ENCODE peak calls at places on chromosomes 2 and 18, in seven cellular contexts. P is RKO; V is lower leg skin; E is activated T-helper 2 cell treated with anti-CD3 and anti-CD28 coated beads, Interferon-gamma antibody, Interleukin-2, Interleukin-4, amounts not matched to agents 10 μg/mL and 5 μg/mL and 100 μg/mL, durations not matched to agents 14 hours and 24 hours and 36 hours; W is dermis blood vessel endothelial cell; B is adrenal gland; D is AG09309. K is an unnamed sample.

GRCh38 chr2:46690825-46691224 is 211.5 kb downstream of the TMEM247 start:
- DNase-seq in P (peak; percentile 35), V (no peak), E (no peak), W (peak; percentile 85), B (no peak), D (peak; percentile 47), K (no peak)

GRCh38 chr2:42758341-42758740 is 5.6 kb downstream of the OXER1 start:
- DNase-seq in P (no peak), V (no peak), E (no peak), W (no peak), B (no peak), D (no peak), K (no peak)

GRCh38 chr2:235234711-235235110 is 259.1 kb upstream of the AGAP1 start:
- DNase-seq in P (no peak), V (no peak), E (no peak), W (no peak), B (no peak), D (no peak), K (no peak)

GRCh38 chr2:189261431-189261841 is 81.9 kb upstream of the COL5A2 start:
- DNase-seq in P (peak; percentile 38), V (no peak), E (no peak), W (peak; percentile 85), B (peak; percentile 14), D (no peak), K (no peak)

GRCh38 chr2:238615187-238615586 is 188.5 kb downstream of the ASB1 start:
- DNase-seq in P (no peak), V (peak; percentile 45), E (no peak), W (no peak), B (no peak), D (no peak), K (no peak)

GRCh38 chr2:124995185-124995912 is 970.3 kb downstream of the CNTNAP5 start:
- DNase-seq in P (no peak), V (no peak), E (no peak), W (no peak), B (no peak), D (no peak), K (no peak)

GRCh38 chr18:23888880-23889279 is 125.7 kb upstream of the TTC39C start:
- DNase-seq in P (no peak), V (no peak), E (no peak), W (no peak), B (no peak), D (no peak), K (no peak)

GRCh38 chr2:108612514-108613183 is 78.4 kb downstream of the LIMS1 start:
- DNase-seq in P (no peak), V (no peak), E (peak; percentile 41), W (no peak), B (no peak), D (no peak), K (no peak)

GRCh38 chr2:69589973-69590652 is 53.4 kb downstream of the AAK1 start:
- DNase-seq in P (no peak), V (no peak), E (no peak), W (peak; percentile 38), B (peak; percentile 78), D (no peak), K (no peak)

GRCh38 chr2:200765139-200765951 is 46.4 kb upstream of the BZW1 start:
- DNase-seq in P (peak; percentile 94), V (no peak), E (peak; percentile 21), W (peak; percentile 91), B (peak; percentile 55), D (peak; percentile 76), K (no peak)

GRCh38 chr2:3940661-3941060 is 237.3 kb downstream of the DCDC2C start:
- DNase-seq in P (no peak), V (peak; percentile 79), E (no peak), W (no peak), B (no peak), D (no peak), K (no peak)

GRCh38 chr2:219443697-219444023 is 9.0 kb downstream of the SPEG start:
- DNase-seq in P (no peak), V (no peak), E (no peak), W (no peak), B (no peak), D (no peak), K (peak; percentile 20)

GRCh38 chr2:216108310-216108966 is 710 bp upstream of the XRCC5 start:
- DNase-seq in P (peak; percentile 31), V (no peak), E (no peak), W (no peak), B (no peak), D (no peak), K (no peak)

GRCh38 chr18:49597556-49597955 is 35.7 kb downstream of the LIPG start:
- DNase-seq in P (no peak), V (no peak), E (no peak), W (no peak), B (no peak), D (no peak), K (no peak)

GRCh38 chr2:163771596-163771995 is 35.8 kb upstream of the FIGN start:
- DNase-seq in P (no peak), V (no peak), E (no peak), W (no peak), B (no peak), D (no peak), K (no peak)

K was measured in Right ventricle myocardium superior.